ENCODE peak calls at places on chromosomes 11 and 22, in six cellular contexts. A is upper lobe of right lung, L is OCI-LY7, T is body of pancreas, M is heart right ventricle, J is hepatocyte. G is an unnamed sample. For H3K4me1, the result is how much of the 10 kb centered on the place peaks cover.

GRCh38 chr11:34468209-34468841 is 29.6 kb downstream of the CAT start:
- DNase-seq in J (peak), A (no peak), M (no peak), L (peak), T (peak), G (no peak)

GRCh38 chr11:119029340-119030028 is 1.2 kb downstream of the SLC37A4 start:
- DNase-seq in T (peak), J (peak), M (no peak), L (no peak), A (no peak), G (no peak)

GRCh38 chr11:75325713-75326438 is 25.6 kb downstream of the ARRB1 start:
- DNase-seq in J (peak), A (peak), L (no peak), M (peak), T (peak), G (peak)

GRCh38 chr11:92838655-92839334 is 130.7 kb upstream of the MTNR1B start:
- DNase-seq in A (no peak), T (no peak), L (no peak), J (no peak), M (no peak), G (no peak)

GRCh38 chr22:19705181-19705934 is 8.9 kb upstream of the SEPTIN5 start:
- DNase-seq in M (no peak), L (no peak), A (peak), J (peak), T (no peak), G (no peak)

GRCh38 chr11:120130176-120130980 is 7.5 kb downstream of the TRIM29 start:
- DNase-seq in T (peak), J (no peak), A (peak), M (no peak), L (no peak), G (peak)

GRCh38 chr11:75667831-75668507 is 869 bp downstream of the MAP6 start:
- DNase-seq in L (no peak), T (peak), A (peak), M (peak), J (peak), G (peak)

GRCh38 chr11:46353706-46354105 is 6.4 kb downstream of the DGKZ start:
- DNase-seq in A (no peak), M (no peak), J (no peak), T (no peak), L (no peak), G (no peak)

GRCh38 chr11:41246399-41246745 is 213.1 kb downstream of the LRRC4C start:
- DNase-seq in L (no peak), J (no peak), A (no peak), T (no peak), M (no peak), G (no peak)

GRCh38 chr22:45201678-45202332 is 38.1 kb downstream of the NUP50 start:
- DNase-seq in L (no peak), M (no peak), A (no peak), T (no peak), J (no peak), G (no peak)

GRCh38 chr11:48088682-48089050 is 108.3 kb downstream of the PTPRJ start:
- DNase-seq in L (no peak), J (no peak), M (no peak), A (no peak), T (no peak), G (no peak)

GRCh38 chr11:6911946-6912345 is 8.9 kb upstream of the OR2D3 start:
- DNase-seq in L (no peak), J (no peak), T (peak), A (no peak), M (no peak), G (no peak)

GRCh38 chr11:108474664-108475485 is 7.5 kb upstream of the C11orf65 start:
- DNase-seq in L (no peak), J (no peak), A (no peak), T (peak), M (no peak), G (no peak)

GRCh38 chr11:68841718-68842426 is at the start of gene CPT1A:
- DNase-seq in L (peak), T (peak), A (peak), J (peak), M (peak), G (peak)

GRCh38 chr11:46665356-46665755 is 35.1 kb downstream of the ARHGAP1 start:
- DNase-seq in J (no peak), L (no peak), A (peak), T (no peak), M (no peak), G (no peak)

GRCh38 chr11:6817668-6818067 is 18.2 kb upstream of the OR6A2 start:
- DNase-seq in T (no peak), M (no peak), J (no peak), L (no peak), A (no peak), G (no peak)

GRCh38 chr11:10026514-10026913 is 267.5 kb downstream of the SBF2 start:
- DNase-seq in A (no peak), M (no peak), L (no peak), T (no peak), J (no peak), G (no peak)

DNA sequence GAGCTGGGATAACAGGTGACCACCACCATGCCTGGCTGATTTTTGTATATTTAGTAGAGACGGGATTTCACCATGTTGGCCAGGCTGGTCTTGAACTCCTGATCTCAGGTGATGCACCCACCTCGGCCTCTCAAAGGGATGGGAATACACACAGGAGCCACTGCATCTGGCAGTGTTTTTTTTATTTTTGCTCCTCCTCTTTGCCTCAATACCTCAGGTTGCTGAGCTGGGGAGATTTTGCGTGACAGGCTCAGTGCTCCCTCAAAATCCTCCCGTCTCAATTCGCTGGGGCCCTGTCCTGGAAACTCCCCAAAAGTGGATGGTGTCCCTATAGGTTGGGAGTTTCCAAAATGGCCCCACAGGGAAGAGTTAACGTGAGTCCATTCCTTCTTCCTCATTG is 71.7 kb downstream of the GGTLC2 start:
- DNase-seq in J (no peak), M (no peak), L (no peak), A (no peak), T (no peak), G (no peak)
- H3K4me1 ChIP-seq in J (under half), M (under half), L (half or more), A (under half), T (under half), G (under half)

DNA sequence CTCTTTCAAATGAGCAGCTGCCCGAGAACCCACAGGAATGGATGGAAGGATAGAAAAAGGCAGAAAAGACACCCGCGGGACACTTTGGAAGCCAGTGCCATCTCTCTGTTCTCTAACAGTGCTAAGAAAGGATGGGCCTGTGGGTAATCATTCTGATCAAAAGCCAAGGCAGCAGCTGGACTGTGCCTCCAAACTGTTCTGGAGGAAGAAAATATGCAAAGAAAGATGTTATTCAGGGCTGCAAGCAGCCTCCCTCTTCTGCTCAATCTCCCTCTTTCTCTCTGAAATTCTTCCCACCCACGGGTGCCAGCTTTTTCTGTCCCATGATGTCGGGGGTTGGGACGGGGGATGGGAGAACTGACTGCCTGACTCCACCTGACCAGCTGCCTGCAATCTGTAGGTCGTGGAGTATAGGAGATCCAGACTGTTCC is 37.8 kb upstream of the FTH1 start:
- DNase-seq in L (no peak), T (no peak), J (no peak), A (no peak), M (no peak), G (no peak)
- H3K4me3 ChIP-seq in L (no peak), T (no peak), J (no peak), A (no peak), M (no peak), G (no peak)

GRCh38 chr11:575324-575995 is 810 bp upstream of the PHRF1 start:
- DNase-seq in M (no peak), T (no peak), L (peak), A (no peak), J (no peak), G (no peak)
- H3K4me1 ChIP-seq in M (under half), T (under half), L (under half), A (under half), J (half or more), G (half or more)

DNA sequence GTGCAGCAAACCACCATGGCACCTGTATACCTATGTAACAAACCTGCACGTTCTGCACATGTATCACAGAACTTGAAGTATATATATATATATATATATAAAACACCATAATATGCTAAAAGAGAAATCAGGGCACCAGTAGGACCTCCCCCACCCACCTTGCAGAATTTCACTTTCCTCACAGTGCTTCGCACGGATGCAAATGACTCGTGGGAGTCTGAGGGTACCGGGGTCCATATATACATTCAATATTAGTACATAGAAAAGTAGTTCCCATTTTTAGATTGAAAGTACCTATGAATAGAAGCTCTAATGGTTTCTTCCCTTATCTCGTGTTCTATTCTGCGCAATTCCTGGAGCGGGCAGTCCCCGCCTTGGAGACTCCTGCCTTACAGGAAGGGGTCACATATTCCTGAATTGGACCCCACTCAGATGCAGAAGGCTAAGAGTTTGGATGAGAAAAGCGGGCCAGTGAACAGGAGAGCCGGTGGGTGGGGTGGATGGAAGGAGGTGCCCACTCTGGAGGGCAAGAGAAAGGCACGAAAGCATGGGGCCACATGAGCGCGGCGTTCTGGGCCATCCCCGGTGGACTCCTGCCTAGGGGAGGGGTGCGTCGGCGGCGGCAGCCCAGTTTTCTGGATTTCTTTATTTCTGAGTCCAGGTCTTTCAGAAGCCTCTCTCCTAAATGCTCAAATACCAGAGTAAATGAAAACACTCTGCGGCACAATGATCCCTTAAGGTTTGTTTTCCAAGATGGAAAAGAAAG is 136.3 kb downstream of the ETS1 start:
- DNase-seq in L (no peak), T (no peak), A (no peak), J (no peak), M (no peak), G (no peak)
- H3K4me3 ChIP-seq in L (no peak), T (no peak), A (peak), J (no peak), M (peak), G (peak)

GRCh38 chr11:66312549-66313320 is 4.1 kb downstream of the CD248 start:
- DNase-seq in T (peak), L (peak), M (peak), A (peak), J (peak), G (peak)

GRCh38 chr11:66311965-66312548 is 4.8 kb downstream of the CD248 start:
- DNase-seq in A (peak), T (peak), J (peak), M (peak), L (peak), G (peak)

GRCh38 chr11:66314186-66314501 is 2.7 kb downstream of the CD248 start:
- DNase-seq in J (no peak), T (no peak), L (no peak), A (no peak), M (no peak), G (no peak)

GRCh38 chr11:66314561-66315497 is 2.0 kb downstream of the CD248 start:
- DNase-seq in L (no peak), J (no peak), A (peak), M (no peak), T (no peak), G (no peak)

DNA sequence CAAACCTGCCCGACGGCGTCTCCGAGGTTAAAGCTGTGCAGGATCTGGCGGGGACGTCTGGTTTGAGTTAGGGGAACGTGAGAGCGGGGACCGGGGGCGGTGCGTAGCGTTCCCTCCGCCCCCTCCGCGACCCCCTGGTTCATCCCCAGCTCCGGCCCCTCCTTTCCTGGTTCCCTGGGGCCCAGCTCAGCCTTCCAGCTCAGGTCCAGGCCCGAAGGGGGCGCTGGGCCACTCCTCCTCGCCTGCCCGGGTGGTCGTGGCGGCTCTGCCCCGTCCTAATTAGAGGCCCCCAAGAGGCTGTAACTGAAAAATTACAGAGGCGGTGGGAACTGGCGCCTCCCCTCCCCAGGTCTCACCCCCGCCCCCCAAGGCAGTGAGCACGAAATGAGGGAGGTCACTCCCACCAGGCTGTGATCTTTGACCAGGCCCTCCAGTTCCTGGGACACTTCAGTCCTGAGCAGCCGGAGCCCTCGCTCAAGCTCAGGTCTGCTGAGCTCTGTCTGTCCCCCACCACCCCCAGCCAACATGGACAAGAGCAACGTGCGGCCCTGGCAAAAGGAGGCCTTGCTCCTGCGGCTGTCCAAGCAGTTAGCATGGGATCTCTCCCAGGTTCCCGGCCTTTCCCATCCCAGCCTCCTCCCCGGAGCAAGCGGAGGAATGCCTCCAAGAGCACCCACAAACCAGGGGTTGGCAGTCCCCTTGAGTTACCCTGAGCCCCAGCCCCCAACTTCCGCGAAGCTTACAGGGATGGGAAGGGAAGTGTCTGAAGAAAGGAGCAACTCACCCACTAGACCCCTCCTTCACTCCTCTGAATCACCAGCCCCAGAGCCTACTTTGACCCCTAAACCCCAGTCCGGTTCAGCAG is 3.3 kb downstream of the CD248 start:
- DNase-seq in T (no peak), M (no peak), L (no peak), J (peak), A (peak), G (peak)
- H3K4me1 ChIP-seq in T (under half), M (under half), L (under half), J (under half), A (under half), G (under half)

GRCh38 chr11:67117667-67118058 is 1.4 kb upstream of the KDM2A start:
- DNase-seq in T (peak), M (peak), L (no peak), J (peak), A (peak), G (peak)
- H3K4me3 ChIP-seq in T (no peak), M (peak), L (peak), J (no peak), A (peak), G (peak)

G was measured in left ventricle myocardium inferior.